ENCODE peak calls at places on chromosomes 3 and 15, in ten cellular contexts. One of them, this sample, is unnamed.
A peak's percentile ranks its signal among the peaks of the same experiment; 100 is the strongest.

GRCh38 chr15:42037650-42038049 is 16.8 kb upstream of the PLA2G4E start:
- DNase-seq in cardiac muscle cell: no peak
- DNase-seq in Peyer's patch: peak; percentile 57
- DNase-seq in brain microvascular endothelial cell: no peak
- DNase-seq in MCF 10A: peak; percentile 89
- DNase-seq in HFFc6: no peak
- DNase-seq in psoas muscle: no peak
- DNase-seq in hepatocyte: no peak
- DNase-seq in left ventricle myocardium inferior: no peak
- DNase-seq in breast epithelium: no peak
- DNase-seq in this sample: no peak

GRCh38 chr3:65732060-65732933 is 306.4 kb downstream of the MAGI1 start:
- DNase-seq in cardiac muscle cell: peak; percentile 81
- DNase-seq in Peyer's patch: no peak
- DNase-seq in brain microvascular endothelial cell: peak; percentile 54
- DNase-seq in MCF 10A: peak; percentile 71
- DNase-seq in HFFc6: peak; percentile 69
- DNase-seq in psoas muscle: no peak
- DNase-seq in hepatocyte: peak; percentile 79
- DNase-seq in left ventricle myocardium inferior: no peak
- DNase-seq in breast epithelium: no peak
- DNase-seq in this sample: no peak

GRCh38 chr3:24018784-24019570 is 73.9 kb downstream of the NR1D2 start:
- DNase-seq in cardiac muscle cell: no peak
- DNase-seq in Peyer's patch: no peak
- DNase-seq in brain microvascular endothelial cell: no peak
- DNase-seq in MCF 10A: no peak
- DNase-seq in HFFc6: no peak
- DNase-seq in psoas muscle: no peak
- DNase-seq in hepatocyte: no peak
- DNase-seq in left ventricle myocardium inferior: no peak
- DNase-seq in breast epithelium: peak; percentile 67
- DNase-seq in this sample: no peak

GRCh38 chr15:99295840-99296239 is 44.6 kb downstream of the LRRC28 start:
- DNase-seq in cardiac muscle cell: no peak
- DNase-seq in Peyer's patch: no peak
- DNase-seq in brain microvascular endothelial cell: no peak
- DNase-seq in MCF 10A: no peak
- DNase-seq in HFFc6: no peak
- DNase-seq in psoas muscle: no peak
- DNase-seq in hepatocyte: no peak
- DNase-seq in left ventricle myocardium inferior: no peak
- DNase-seq in breast epithelium: no peak
- DNase-seq in this sample: no peak

GRCh38 chr3:139561428-139561827 is 21.9 kb upstream of the RBP1 start:
- DNase-seq in cardiac muscle cell: no peak
- DNase-seq in Peyer's patch: no peak
- DNase-seq in brain microvascular endothelial cell: no peak
- DNase-seq in MCF 10A: no peak
- DNase-seq in HFFc6: no peak
- DNase-seq in psoas muscle: no peak
- DNase-seq in hepatocyte: no peak
- DNase-seq in left ventricle myocardium inferior: no peak
- DNase-seq in breast epithelium: no peak
- DNase-seq in this sample: no peak

GRCh38 chr3:184234224-184234623 is 4.8 kb downstream of the VWA5B2 start:
- DNase-seq in cardiac muscle cell: no peak
- DNase-seq in Peyer's patch: no peak
- DNase-seq in brain microvascular endothelial cell: peak; percentile 69
- DNase-seq in MCF 10A: peak; percentile 96
- DNase-seq in HFFc6: peak; percentile 91
- DNase-seq in psoas muscle: peak; percentile 79
- DNase-seq in hepatocyte: peak; percentile 56
- DNase-seq in left ventricle myocardium inferior: no peak
- DNase-seq in breast epithelium: peak; percentile 67
- DNase-seq in this sample: no peak

GRCh38 chr3:51163051-51163450 is 222.0 kb upstream of the MANF start:
- DNase-seq in cardiac muscle cell: no peak
- DNase-seq in Peyer's patch: no peak
- DNase-seq in brain microvascular endothelial cell: no peak
- DNase-seq in MCF 10A: no peak
- DNase-seq in HFFc6: no peak
- DNase-seq in psoas muscle: no peak
- DNase-seq in hepatocyte: no peak
- DNase-seq in left ventricle myocardium inferior: no peak
- DNase-seq in breast epithelium: no peak
- DNase-seq in this sample: no peak

GRCh38 chr3:14836049-14836468 is 17.3 kb downstream of the FGD5 start:
- DNase-seq in cardiac muscle cell: no peak
- DNase-seq in Peyer's patch: no peak
- DNase-seq in brain microvascular endothelial cell: no peak
- DNase-seq in MCF 10A: no peak
- DNase-seq in HFFc6: no peak
- DNase-seq in psoas muscle: peak; percentile 90
- DNase-seq in hepatocyte: no peak
- DNase-seq in left ventricle myocardium inferior: peak; percentile 85
- DNase-seq in breast epithelium: no peak
- DNase-seq in this sample: no peak

GRCh38 chr3:134840459-134840858 is 45.4 kb downstream of the EPHB1 start:
- DNase-seq in cardiac muscle cell: no peak
- DNase-seq in Peyer's patch: no peak
- DNase-seq in brain microvascular endothelial cell: no peak
- DNase-seq in MCF 10A: no peak
- DNase-seq in HFFc6: no peak
- DNase-seq in psoas muscle: no peak
- DNase-seq in hepatocyte: no peak
- DNase-seq in left ventricle myocardium inferior: no peak
- DNase-seq in breast epithelium: no peak
- DNase-seq in this sample: no peak

GRCh38 chr15:28954466-28955159 is 68.8 kb downstream of the APBA2 start:
- DNase-seq in cardiac muscle cell: no peak
- DNase-seq in Peyer's patch: no peak
- DNase-seq in brain microvascular endothelial cell: no peak
- DNase-seq in MCF 10A: no peak
- DNase-seq in HFFc6: no peak
- DNase-seq in psoas muscle: no peak
- DNase-seq in hepatocyte: no peak
- DNase-seq in left ventricle myocardium inferior: no peak
- DNase-seq in breast epithelium: no peak
- DNase-seq in this sample: no peak

GRCh38 chr3:194740859-194741486 is 55.3 kb downstream of the FAM43A start:
- DNase-seq in cardiac muscle cell: peak; percentile 44
- DNase-seq in Peyer's patch: no peak
- DNase-seq in brain microvascular endothelial cell: peak; percentile 62
- DNase-seq in MCF 10A: peak; percentile 50
- DNase-seq in HFFc6: peak; percentile 40
- DNase-seq in psoas muscle: no peak
- DNase-seq in hepatocyte: peak; percentile 58
- DNase-seq in left ventricle myocardium inferior: no peak
- DNase-seq in breast epithelium: no peak
- DNase-seq in this sample: no peak

GRCh38 chr15:68691667-68692066 is 112.9 kb downstream of the CORO2B start:
- DNase-seq in cardiac muscle cell: peak; percentile 58
- DNase-seq in Peyer's patch: no peak
- DNase-seq in brain microvascular endothelial cell: no peak
- DNase-seq in MCF 10A: no peak
- DNase-seq in HFFc6: no peak
- DNase-seq in psoas muscle: peak; percentile 36
- DNase-seq in hepatocyte: peak; percentile 30
- DNase-seq in left ventricle myocardium inferior: no peak
- DNase-seq in breast epithelium: peak; percentile 48
- DNase-seq in this sample: no peak

DNA sequence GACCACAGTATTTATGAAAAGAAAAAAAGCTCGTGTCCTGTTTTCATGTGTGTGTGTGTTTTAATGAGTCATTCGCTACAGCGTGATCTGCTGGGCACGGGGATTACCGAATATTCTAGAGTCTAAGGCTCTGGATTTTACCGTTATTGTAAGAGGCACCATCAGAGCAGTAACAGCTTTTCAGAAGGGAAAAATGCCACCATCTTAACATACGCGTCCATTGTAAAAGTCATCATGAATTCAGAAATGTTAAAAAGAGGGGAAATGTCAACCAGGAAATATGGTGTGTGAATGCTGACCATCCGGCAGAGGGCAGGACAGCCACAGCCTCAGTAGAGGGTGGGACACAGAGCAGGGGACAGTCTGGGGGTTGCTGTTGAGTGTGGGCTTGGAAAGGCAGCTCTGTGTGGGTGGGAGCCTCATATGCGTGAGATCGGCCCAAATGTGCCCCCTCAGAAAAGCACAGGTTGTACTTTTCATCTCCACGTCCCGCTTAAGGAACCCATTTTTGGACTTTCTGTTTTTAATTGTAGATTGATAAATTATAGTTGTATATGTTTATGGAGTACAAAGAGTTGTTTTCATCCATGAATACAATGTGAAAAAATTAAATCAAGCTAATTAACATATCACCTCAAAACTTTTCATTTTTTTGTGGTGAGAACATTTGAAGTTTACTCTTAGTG is 69.6 kb downstream of the ASB7 start:
- DNase-seq in cardiac muscle cell: peak; percentile 46
- DNase-seq in Peyer's patch: no peak
- DNase-seq in brain microvascular endothelial cell: peak; percentile 33
- DNase-seq in MCF 10A: no peak
- DNase-seq in HFFc6: peak; percentile 44
- DNase-seq in psoas muscle: no peak
- DNase-seq in hepatocyte: no peak
- DNase-seq in left ventricle myocardium inferior: no peak
- DNase-seq in breast epithelium: no peak
- DNase-seq in this sample: no peak
- TF ChIP-seq CTCF in cardiac muscle cell: peak; percentile 62
- TF ChIP-seq CTCF in Peyer's patch: peak; percentile 44
- TF ChIP-seq CTCF in brain microvascular endothelial cell: peak; percentile 87
- TF ChIP-seq CTCF in MCF 10A: no peak
- TF ChIP-seq CTCF in HFFc6: peak; percentile 92
- TF ChIP-seq CTCF in psoas muscle: peak; percentile 51
- TF ChIP-seq CTCF in hepatocyte: peak; percentile 57
- TF ChIP-seq CTCF in left ventricle myocardium inferior: peak; percentile 56
- TF ChIP-seq CTCF in breast epithelium: peak; percentile 43
- TF ChIP-seq CTCF in this sample: no peak

GRCh38 chr3:42572278-42572677 is 9.5 kb downstream of the SEC22C start:
- DNase-seq in cardiac muscle cell: peak; percentile 52
- DNase-seq in Peyer's patch: no peak
- DNase-seq in brain microvascular endothelial cell: peak; percentile 48
- DNase-seq in MCF 10A: peak; percentile 67
- DNase-seq in HFFc6: peak; percentile 23
- DNase-seq in psoas muscle: no peak
- DNase-seq in hepatocyte: peak; percentile 36
- DNase-seq in left ventricle myocardium inferior: no peak
- DNase-seq in breast epithelium: no peak
- DNase-seq in this sample: no peak
- TF ChIP-seq CTCF in cardiac muscle cell: peak; percentile 75
- TF ChIP-seq CTCF in Peyer's patch: peak; percentile 44
- TF ChIP-seq CTCF in brain microvascular endothelial cell: peak; percentile 81
- TF ChIP-seq CTCF in MCF 10A: peak; percentile 28
- TF ChIP-seq CTCF in HFFc6: peak; percentile 68
- TF ChIP-seq CTCF in psoas muscle: peak; percentile 31
- TF ChIP-seq CTCF in hepatocyte: peak; percentile 40
- TF ChIP-seq CTCF in left ventricle myocardium inferior: peak; percentile 55
- TF ChIP-seq CTCF in breast epithelium: no peak
- TF ChIP-seq CTCF in this sample: no peak

GRCh38 chr3:46936733-46937250 is 39.8 kb downstream of the CCDC12 start:
- DNase-seq in cardiac muscle cell: no peak
- DNase-seq in Peyer's patch: peak; percentile 15
- DNase-seq in brain microvascular endothelial cell: no peak
- DNase-seq in MCF 10A: no peak
- DNase-seq in HFFc6: peak; percentile 53
- DNase-seq in psoas muscle: peak; percentile 46
- DNase-seq in hepatocyte: no peak
- DNase-seq in left ventricle myocardium inferior: no peak
- DNase-seq in breast epithelium: no peak
- DNase-seq in this sample: no peak

GRCh38 chr3:46934067-46934466 is 42.5 kb downstream of the CCDC12 start:
- DNase-seq in cardiac muscle cell: no peak
- DNase-seq in Peyer's patch: peak; percentile 11
- DNase-seq in brain microvascular endothelial cell: no peak
- DNase-seq in MCF 10A: no peak
- DNase-seq in HFFc6: no peak
- DNase-seq in psoas muscle: peak; percentile 54
- DNase-seq in hepatocyte: no peak
- DNase-seq in left ventricle myocardium inferior: no peak
- DNase-seq in breast epithelium: no peak
- DNase-seq in this sample: no peak

GRCh38 chr3:46935989-46936620 is 40.4 kb downstream of the CCDC12 start:
- DNase-seq in cardiac muscle cell: no peak
- DNase-seq in Peyer's patch: peak; percentile 45
- DNase-seq in brain microvascular endothelial cell: no peak
- DNase-seq in MCF 10A: no peak
- DNase-seq in HFFc6: no peak
- DNase-seq in psoas muscle: peak; percentile 37
- DNase-seq in hepatocyte: no peak
- DNase-seq in left ventricle myocardium inferior: no peak
- DNase-seq in breast epithelium: no peak
- DNase-seq in this sample: no peak

GRCh38 chr3:46934508-46935167 is 41.9 kb downstream of the CCDC12 start:
- DNase-seq in cardiac muscle cell: peak; percentile 63
- DNase-seq in Peyer's patch: no peak
- DNase-seq in brain microvascular endothelial cell: no peak
- DNase-seq in MCF 10A: peak; percentile 67
- DNase-seq in HFFc6: no peak
- DNase-seq in psoas muscle: peak; percentile 72
- DNase-seq in hepatocyte: peak; percentile 73
- DNase-seq in left ventricle myocardium inferior: peak; percentile 71
- DNase-seq in breast epithelium: no peak
- DNase-seq in this sample: no peak

DNA sequence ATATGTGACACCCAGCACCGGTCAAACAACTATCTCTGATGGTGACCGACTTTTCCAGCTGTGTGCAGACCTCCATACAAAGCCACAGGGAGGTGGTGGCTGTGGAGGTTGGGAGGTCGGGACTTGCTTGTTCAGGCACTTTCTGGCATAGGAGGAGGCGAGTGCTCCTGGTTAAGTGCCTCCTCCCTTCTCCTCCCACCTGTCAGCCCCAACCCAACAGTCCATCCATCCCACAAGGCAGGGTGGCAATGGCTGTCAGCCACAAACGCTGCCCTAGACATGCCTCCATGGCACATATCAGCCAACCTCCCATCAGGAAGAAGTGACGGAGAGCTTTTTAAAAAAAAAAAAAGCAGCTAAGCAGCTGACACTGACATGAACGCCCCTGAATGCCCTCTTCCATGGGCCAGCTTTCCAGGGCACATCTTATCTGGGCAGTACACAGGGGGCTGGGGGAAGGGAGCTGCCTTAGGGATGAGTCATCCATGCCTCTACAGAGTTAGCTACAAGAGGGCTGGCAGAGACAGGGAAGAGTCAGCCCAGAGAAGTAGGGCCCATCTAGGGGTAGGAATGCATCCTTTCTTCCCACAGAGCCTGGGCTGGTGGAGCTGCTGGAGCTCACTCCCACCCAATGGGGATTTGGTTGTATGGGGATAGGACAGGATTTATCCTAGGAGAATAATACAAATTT is 41.2 kb downstream of the CCDC12 start:
- DNase-seq in cardiac muscle cell: peak; percentile 89
- DNase-seq in Peyer's patch: no peak
- DNase-seq in brain microvascular endothelial cell: peak; percentile 96
- DNase-seq in MCF 10A: peak; percentile 92
- DNase-seq in HFFc6: peak; percentile 92
- DNase-seq in psoas muscle: peak; percentile 93
- DNase-seq in hepatocyte: peak; percentile 95
- DNase-seq in left ventricle myocardium inferior: peak; percentile 83
- DNase-seq in breast epithelium: peak; percentile 89
- DNase-seq in this sample: peak; percentile 97
- TF ChIP-seq CTCF in cardiac muscle cell: peak; percentile 83
- TF ChIP-seq CTCF in Peyer's patch: peak; percentile 44
- TF ChIP-seq CTCF in brain microvascular endothelial cell: peak; percentile 92
- TF ChIP-seq CTCF in MCF 10A: peak; percentile 42
- TF ChIP-seq CTCF in HFFc6: peak; percentile 83
- TF ChIP-seq CTCF in psoas muscle: peak; percentile 68
- TF ChIP-seq CTCF in hepatocyte: peak; percentile 62
- TF ChIP-seq CTCF in left ventricle myocardium inferior: peak; percentile 69
- TF ChIP-seq CTCF in breast epithelium: peak; percentile 34
- TF ChIP-seq CTCF in this sample: peak; percentile 47

GRCh38 chr15:78284758-78285157 is 14.7 kb downstream of the SKIC8 start:
- DNase-seq in cardiac muscle cell: no peak
- DNase-seq in Peyer's patch: no peak
- DNase-seq in brain microvascular endothelial cell: no peak
- DNase-seq in MCF 10A: no peak
- DNase-seq in HFFc6: no peak
- DNase-seq in psoas muscle: no peak
- DNase-seq in hepatocyte: no peak
- DNase-seq in left ventricle myocardium inferior: no peak
- DNase-seq in breast epithelium: no peak
- DNase-seq in this sample: no peak
- TF ChIP-seq CTCF in cardiac muscle cell: peak; percentile 11
- TF ChIP-seq CTCF in Peyer's patch: no peak
- TF ChIP-seq CTCF in brain microvascular endothelial cell: peak; percentile 47
- TF ChIP-seq CTCF in MCF 10A: peak; percentile 11
- TF ChIP-seq CTCF in HFFc6: no peak
- TF ChIP-seq CTCF in psoas muscle: no peak
- TF ChIP-seq CTCF in hepatocyte: peak; percentile 12
- TF ChIP-seq CTCF in left ventricle myocardium inferior: no peak
- TF ChIP-seq CTCF in breast epithelium: no peak
- TF ChIP-seq CTCF in this sample: no peak